ENCODE peak calls at places on chromosomes 12 and 14, in seven cellular contexts. V is activated naive CD4-positive, alpha-beta T cell; F is SHP77; X is WERI-Rb-1; K is ACHN; Z is CD8-positive, alpha-beta T cell; M is CD4-positive, CD25-positive, alpha-beta regulatory T cell. H is an unnamed sample.
A peak's percentile ranks its signal among the peaks of the same experiment; 100 is the strongest.

GRCh38 chr12:111438501-111438900 is 32.8 kb downstream of the SH2B3 start:
- DNase-seq in K (peak; percentile 39), Z (peak; percentile 55), X (no peak), V (no peak), F (peak; percentile 26), M (no peak), H (peak; percentile 58)

GRCh38 chr12:114895822-114896221 is 211.8 kb upstream of the TBX3 start:
- DNase-seq in Z (no peak), K (no peak), X (no peak), M (no peak), F (no peak), V (no peak), H (no peak)

GRCh38 chr12:6067152-6067916 is 57.1 kb downstream of the VWF start:
- DNase-seq in V (no peak), F (no peak), M (no peak), Z (no peak), K (peak; percentile 61), X (peak; percentile 59), H (peak; percentile 55)

GRCh38 chr12:25458047-25458552 is 95.0 kb downstream of the LMNTD1 start:
- DNase-seq in F (peak; percentile 54), Z (no peak), M (no peak), X (no peak), V (no peak), K (peak; percentile 82), H (peak; percentile 65)

GRCh38 chr14:69522026-69522425 is 37.5 kb downstream of the PLEKHD1 start:
- DNase-seq in F (no peak), M (no peak), Z (no peak), V (no peak), X (no peak), K (no peak), H (no peak)

GRCh38 chr12:124410354-124411175 is 115.7 kb downstream of the RFLNA start:
- DNase-seq in K (no peak), X (peak; percentile 48), M (no peak), V (no peak), F (peak; percentile 9), Z (no peak), H (peak; percentile 79)

GRCh38 chr12:1993871-1994371 is 10.3 kb downstream of the DCP1B start:
- DNase-seq in V (no peak), X (no peak), Z (no peak), K (no peak), M (peak; percentile 11), F (no peak), H (no peak)

GRCh38 chr14:76863724-76864407 is 37.7 kb downstream of the LRRC74A start:
- DNase-seq in Z (no peak), F (peak; percentile 65), X (no peak), M (no peak), V (no peak), K (no peak), H (no peak)

GRCh38 chr12:121003650-121004049 is 12.6 kb downstream of the C12orf43 start:
- DNase-seq in K (peak; percentile 46), V (no peak), F (no peak), Z (no peak), X (peak; percentile 31), M (no peak), H (no peak)

GRCh38 chr12:46153267-46153872 is 115.5 kb downstream of the SLC38A1 start:
- DNase-seq in V (no peak), M (no peak), F (peak; percentile 19), Z (no peak), K (peak; percentile 59), X (no peak), H (no peak)

GRCh38 chr14:59482120-59482434 is 2.1 kb downstream of the L3HYPDH start:
- DNase-seq in M (no peak), Z (no peak), F (no peak), K (peak; percentile 30), V (no peak), X (no peak), H (no peak)

GRCh38 chr14:92425101-92425500 is 88.5 kb upstream of the RIN3 start:
- DNase-seq in M (no peak), Z (no peak), K (no peak), X (no peak), V (no peak), F (no peak), H (no peak)